ENCODE peak calls at places on chromosome 21, in seven cellular contexts. One of them, this sample, is unnamed.
A peak's percentile ranks its signal among the peaks of the same experiment; 100 is the strongest.

GRCh38 chr21:37000381-37000780 is 6.1 kb upstream of the RIPPLY3 start:
- DNase-seq in kidney epithelial cell: no peak
- DNase-seq in stimulated activated naive CD8-positive, alpha-beta T cell treated with anti-CD3 and anti-CD28 coated beads, Interleukin-15, Interleukin-2, amounts not matched to agents 100 U/mL and 50 U/mL, for 24 hours: no peak
- DNase-seq in kidney tubule cell: no peak
- DNase-seq in iPS-NIHi11: no peak
- DNase-seq in right cardiac atrium: no peak
- DNase-seq in cerebellar cortex: no peak
- DNase-seq in this sample: no peak

GRCh38 chr21:39022035-39022900 is 161.0 kb downstream of the PSMG1 start:
- DNase-seq in kidney epithelial cell: no peak
- DNase-seq in stimulated activated naive CD8-positive, alpha-beta T cell treated with anti-CD3 and anti-CD28 coated beads, Interleukin-15, Interleukin-2, amounts not matched to agents 100 U/mL and 50 U/mL, for 24 hours: no peak
- DNase-seq in kidney tubule cell: no peak
- DNase-seq in iPS-NIHi11: no peak
- DNase-seq in right cardiac atrium: peak; percentile 66
- DNase-seq in cerebellar cortex: no peak
- DNase-seq in this sample: no peak

GRCh38 chr21:45079351-45079750 is 5.0 kb downstream of the ADARB1 start:
- DNase-seq in kidney epithelial cell: no peak
- DNase-seq in stimulated activated naive CD8-positive, alpha-beta T cell treated with anti-CD3 and anti-CD28 coated beads, Interleukin-15, Interleukin-2, amounts not matched to agents 100 U/mL and 50 U/mL, for 24 hours: no peak
- DNase-seq in kidney tubule cell: no peak
- DNase-seq in iPS-NIHi11: no peak
- DNase-seq in right cardiac atrium: no peak
- DNase-seq in cerebellar cortex: no peak
- DNase-seq in this sample: no peak

GRCh38 chr21:42411197-42411869 is 7.6 kb downstream of the UBASH3A start:
- DNase-seq in kidney epithelial cell: no peak
- DNase-seq in stimulated activated naive CD8-positive, alpha-beta T cell treated with anti-CD3 and anti-CD28 coated beads, Interleukin-15, Interleukin-2, amounts not matched to agents 100 U/mL and 50 U/mL, for 24 hours: peak; percentile 57
- DNase-seq in kidney tubule cell: no peak
- DNase-seq in iPS-NIHi11: peak; percentile 72
- DNase-seq in right cardiac atrium: no peak
- DNase-seq in cerebellar cortex: peak; percentile 8
- DNase-seq in this sample: no peak

GRCh38 chr21:44487831-44488230 is 32.5 kb downstream of the LRRC3 start:
- DNase-seq in kidney epithelial cell: no peak
- DNase-seq in stimulated activated naive CD8-positive, alpha-beta T cell treated with anti-CD3 and anti-CD28 coated beads, Interleukin-15, Interleukin-2, amounts not matched to agents 100 U/mL and 50 U/mL, for 24 hours: peak; percentile 66
- DNase-seq in kidney tubule cell: peak; percentile 13
- DNase-seq in iPS-NIHi11: peak; percentile 58
- DNase-seq in right cardiac atrium: no peak
- DNase-seq in cerebellar cortex: peak; percentile 21
- DNase-seq in this sample: no peak

GRCh38 chr21:39258207-39258606 is 55.2 kb downstream of the BRWD1 start:
- DNase-seq in kidney epithelial cell: no peak
- DNase-seq in stimulated activated naive CD8-positive, alpha-beta T cell treated with anti-CD3 and anti-CD28 coated beads, Interleukin-15, Interleukin-2, amounts not matched to agents 100 U/mL and 50 U/mL, for 24 hours: no peak
- DNase-seq in kidney tubule cell: no peak
- DNase-seq in iPS-NIHi11: no peak
- DNase-seq in right cardiac atrium: no peak
- DNase-seq in cerebellar cortex: no peak
- DNase-seq in this sample: no peak

GRCh38 chr21:42174173-42174572 is 44.8 kb upstream of the ABCG1 start:
- DNase-seq in kidney epithelial cell: no peak
- DNase-seq in stimulated activated naive CD8-positive, alpha-beta T cell treated with anti-CD3 and anti-CD28 coated beads, Interleukin-15, Interleukin-2, amounts not matched to agents 100 U/mL and 50 U/mL, for 24 hours: no peak
- DNase-seq in kidney tubule cell: no peak
- DNase-seq in iPS-NIHi11: no peak
- DNase-seq in right cardiac atrium: no peak
- DNase-seq in cerebellar cortex: no peak
- DNase-seq in this sample: no peak

GRCh38 chr21:34814529-34814951 is 145.7 kb downstream of the CLIC6 start:
- DNase-seq in kidney epithelial cell: no peak
- DNase-seq in stimulated activated naive CD8-positive, alpha-beta T cell treated with anti-CD3 and anti-CD28 coated beads, Interleukin-15, Interleukin-2, amounts not matched to agents 100 U/mL and 50 U/mL, for 24 hours: no peak
- DNase-seq in kidney tubule cell: no peak
- DNase-seq in iPS-NIHi11: no peak
- DNase-seq in right cardiac atrium: no peak
- DNase-seq in cerebellar cortex: no peak
- DNase-seq in this sample: no peak

GRCh38 chr21:40165212-40165611 is 298.0 kb downstream of the PCP4 start:
- DNase-seq in kidney epithelial cell: no peak
- DNase-seq in stimulated activated naive CD8-positive, alpha-beta T cell treated with anti-CD3 and anti-CD28 coated beads, Interleukin-15, Interleukin-2, amounts not matched to agents 100 U/mL and 50 U/mL, for 24 hours: no peak
- DNase-seq in kidney tubule cell: no peak
- DNase-seq in iPS-NIHi11: no peak
- DNase-seq in right cardiac atrium: no peak
- DNase-seq in cerebellar cortex: no peak
- DNase-seq in this sample: no peak

GRCh38 chr21:37593015-37593414 is 226.4 kb downstream of the DYRK1A start:
- DNase-seq in kidney epithelial cell: no peak
- DNase-seq in stimulated activated naive CD8-positive, alpha-beta T cell treated with anti-CD3 and anti-CD28 coated beads, Interleukin-15, Interleukin-2, amounts not matched to agents 100 U/mL and 50 U/mL, for 24 hours: no peak
- DNase-seq in kidney tubule cell: no peak
- DNase-seq in iPS-NIHi11: peak; percentile 68
- DNase-seq in right cardiac atrium: no peak
- DNase-seq in cerebellar cortex: no peak
- DNase-seq in this sample: no peak

GRCh38 chr21:35298757-35299156 is 249.7 kb upstream of the RUNX1 start:
- DNase-seq in kidney epithelial cell: no peak
- DNase-seq in stimulated activated naive CD8-positive, alpha-beta T cell treated with anti-CD3 and anti-CD28 coated beads, Interleukin-15, Interleukin-2, amounts not matched to agents 100 U/mL and 50 U/mL, for 24 hours: no peak
- DNase-seq in kidney tubule cell: peak; percentile 6
- DNase-seq in iPS-NIHi11: no peak
- DNase-seq in right cardiac atrium: no peak
- DNase-seq in cerebellar cortex: no peak
- DNase-seq in this sample: no peak

GRCh38 chr21:8993943-8994639 is 1527.3 kb upstream of the TPTE start:
- DNase-seq in kidney epithelial cell: no peak
- DNase-seq in stimulated activated naive CD8-positive, alpha-beta T cell treated with anti-CD3 and anti-CD28 coated beads, Interleukin-15, Interleukin-2, amounts not matched to agents 100 U/mL and 50 U/mL, for 24 hours: no peak
- DNase-seq in kidney tubule cell: peak; percentile 56
- DNase-seq in iPS-NIHi11: no peak
- DNase-seq in right cardiac atrium: no peak
- DNase-seq in cerebellar cortex: peak; percentile 58
- DNase-seq in this sample: no peak

GRCh38 chr21:33033961-33034413 is 8.3 kb downstream of the OLIG2 start:
- DNase-seq in kidney epithelial cell: no peak
- DNase-seq in stimulated activated naive CD8-positive, alpha-beta T cell treated with anti-CD3 and anti-CD28 coated beads, Interleukin-15, Interleukin-2, amounts not matched to agents 100 U/mL and 50 U/mL, for 24 hours: no peak
- DNase-seq in kidney tubule cell: no peak
- DNase-seq in iPS-NIHi11: no peak
- DNase-seq in right cardiac atrium: no peak
- DNase-seq in cerebellar cortex: no peak
- DNase-seq in this sample: no peak

GRCh38 chr21:38771536-38771935 is 34.2 kb upstream of the ETS2 start:
- DNase-seq in kidney epithelial cell: no peak
- DNase-seq in stimulated activated naive CD8-positive, alpha-beta T cell treated with anti-CD3 and anti-CD28 coated beads, Interleukin-15, Interleukin-2, amounts not matched to agents 100 U/mL and 50 U/mL, for 24 hours: no peak
- DNase-seq in kidney tubule cell: no peak
- DNase-seq in iPS-NIHi11: no peak
- DNase-seq in right cardiac atrium: no peak
- DNase-seq in cerebellar cortex: no peak
- DNase-seq in this sample: no peak

GRCh38 chr21:44728716-44729115 is 17.3 kb upstream of the TSPEAR start:
- DNase-seq in kidney epithelial cell: no peak
- DNase-seq in stimulated activated naive CD8-positive, alpha-beta T cell treated with anti-CD3 and anti-CD28 coated beads, Interleukin-15, Interleukin-2, amounts not matched to agents 100 U/mL and 50 U/mL, for 24 hours: no peak
- DNase-seq in kidney tubule cell: no peak
- DNase-seq in iPS-NIHi11: no peak
- DNase-seq in right cardiac atrium: no peak
- DNase-seq in cerebellar cortex: no peak
- DNase-seq in this sample: no peak

GRCh38 chr21:32414579-32415358 is 2.3 kb downstream of the EVA1C start:
- DNase-seq in kidney epithelial cell: no peak
- DNase-seq in stimulated activated naive CD8-positive, alpha-beta T cell treated with anti-CD3 and anti-CD28 coated beads, Interleukin-15, Interleukin-2, amounts not matched to agents 100 U/mL and 50 U/mL, for 24 hours: no peak
- DNase-seq in kidney tubule cell: peak; percentile 34
- DNase-seq in iPS-NIHi11: no peak
- DNase-seq in right cardiac atrium: no peak
- DNase-seq in cerebellar cortex: no peak
- DNase-seq in this sample: no peak

GRCh38 chr21:37263827-37264226 is 3.3 kb downstream of the VPS26C start:
- DNase-seq in kidney epithelial cell: no peak
- DNase-seq in stimulated activated naive CD8-positive, alpha-beta T cell treated with anti-CD3 and anti-CD28 coated beads, Interleukin-15, Interleukin-2, amounts not matched to agents 100 U/mL and 50 U/mL, for 24 hours: no peak
- DNase-seq in kidney tubule cell: peak; percentile 23
- DNase-seq in iPS-NIHi11: no peak
- DNase-seq in right cardiac atrium: peak; percentile 37
- DNase-seq in cerebellar cortex: no peak
- DNase-seq in this sample: no peak

GRCh38 chr21:42031816-42032215 is 21.7 kb upstream of the ZBTB21 start:
- DNase-seq in kidney epithelial cell: no peak
- DNase-seq in stimulated activated naive CD8-positive, alpha-beta T cell treated with anti-CD3 and anti-CD28 coated beads, Interleukin-15, Interleukin-2, amounts not matched to agents 100 U/mL and 50 U/mL, for 24 hours: no peak
- DNase-seq in kidney tubule cell: no peak
- DNase-seq in iPS-NIHi11: no peak
- DNase-seq in right cardiac atrium: no peak
- DNase-seq in cerebellar cortex: no peak
- DNase-seq in this sample: no peak

GRCh38 chr21:38567577-38568360 is 69.5 kb upstream of the ERG start:
- DNase-seq in kidney epithelial cell: peak; percentile 18
- DNase-seq in stimulated activated naive CD8-positive, alpha-beta T cell treated with anti-CD3 and anti-CD28 coated beads, Interleukin-15, Interleukin-2, amounts not matched to agents 100 U/mL and 50 U/mL, for 24 hours: no peak
- DNase-seq in kidney tubule cell: peak; percentile 10
- DNase-seq in iPS-NIHi11: no peak
- DNase-seq in right cardiac atrium: no peak
- DNase-seq in cerebellar cortex: no peak
- DNase-seq in this sample: no peak

GRCh38 chr21:36910581-36911307 is 55.7 kb downstream of the HLCS start:
- DNase-seq in kidney epithelial cell: no peak
- DNase-seq in stimulated activated naive CD8-positive, alpha-beta T cell treated with anti-CD3 and anti-CD28 coated beads, Interleukin-15, Interleukin-2, amounts not matched to agents 100 U/mL and 50 U/mL, for 24 hours: no peak
- DNase-seq in kidney tubule cell: no peak
- DNase-seq in iPS-NIHi11: no peak
- DNase-seq in right cardiac atrium: peak; percentile 78
- DNase-seq in cerebellar cortex: no peak
- DNase-seq in this sample: no peak

This sample was measured in frontal cortex.